ENCODE peak calls at places on chromosomes 6 and 20, in ten cellular contexts. Q is SW 1271; F is fibroblast of lung; O is body of pancreas; I is cerebellar cortex; V is activated naive CD4-positive, alpha-beta T cell treated with anti-CD3 and anti-CD28 coated beads, Interleukin-2, amount 10 ng/mL, durations not matched to agents 7 days and 5 days; Z is left ventricle myocardium inferior; X is midbrain; T is NCI-H1436; B is glomerular endothelial cell. U is an unnamed sample.

GRCh38 chr6:63272397-63272796 is 47.4 kb downstream of the LGSN start:
- DNase-seq in Z (no peak), X (peak; percentile 19), T (peak; percentile 6), B (no peak), Q (peak; percentile 40), I (peak; percentile 8), O (no peak), V (no peak), F (peak; percentile 40), U (no peak)

GRCh38 chr6:127952831-127953230 is 52.0 kb upstream of the THEMIS start:
- DNase-seq in F (no peak), Q (no peak), O (no peak), I (peak; percentile 89), Z (no peak), X (no peak), T (no peak), B (no peak), V (no peak), U (no peak)

GRCh38 chr20:50434653-50435396 is 75.4 kb upstream of the PTPN1 start:
- DNase-seq in Q (peak; percentile 46), B (no peak), X (no peak), Z (no peak), V (no peak), T (no peak), I (no peak), O (no peak), F (peak; percentile 93), U (no peak)

GRCh38 chr6:49252901-49253300 is 210.2 kb downstream of the MMUT start:
- DNase-seq in O (no peak), X (no peak), B (no peak), Z (no peak), T (no peak), V (no peak), Q (no peak), F (no peak), I (no peak), U (no peak)

GRCh38 chr6:36381502-36382389 is 5.7 kb downstream of the ETV7 start:
- DNase-seq in I (no peak), Z (no peak), F (no peak), Q (no peak), T (no peak), V (no peak), X (no peak), O (no peak), B (no peak), U (no peak)

GRCh38 chr20:6882911-6883310 is 115.4 kb downstream of the BMP2 start:
- DNase-seq in F (no peak), B (no peak), I (no peak), X (no peak), Q (no peak), T (no peak), O (no peak), V (no peak), Z (no peak), U (no peak)

GRCh38 chr20:32855387-32855786 is 3.3 kb upstream of the EFCAB8 start:
- DNase-seq in F (no peak), V (no peak), Q (no peak), I (peak; percentile 86), B (no peak), X (no peak), O (no peak), Z (no peak), T (no peak), U (no peak)

GRCh38 chr20:62143976-62144825 is 632 bp downstream of the SS18L1 start:
- DNase-seq in Q (peak; percentile 57), B (no peak), Z (peak; percentile 66), F (peak; percentile 66), I (peak; percentile 42), O (peak; percentile 46), T (peak; percentile 36), V (peak; percentile 69), X (peak; percentile 2), U (no peak)

U was measured in pulmonary artery endothelial cell.